ENCODE peak calls at places on chromosome 1, in ten cellular contexts. G, U, J, W, E, V, P, Z, M and I are unnamed samples. For H3K27me3, the result is how much of the 10 kb centered on the place peaks cover.

GRCh38 chr1:54356680-54357147 is 49.5 kb downstream of the SSBP3 start:
- DNase-seq in G (no peak), M (no peak), E (no peak), J (no peak), W (no peak), P (no peak), U (no peak), V (no peak), Z (no peak), I (no peak)

GRCh38 chr1:192167941-192168685 is 9.9 kb downstream of the RGS18 start:
- DNase-seq in P (no peak), E (peak), M (no peak), G (no peak), J (no peak), W (no peak), V (peak), Z (no peak), U (no peak), I (no peak)

GRCh38 chr1:245987222-245987545 is 519.9 kb downstream of the SMYD3 start:
- DNase-seq in E (no peak), M (no peak), W (no peak), V (no peak), P (no peak), J (no peak), Z (no peak), U (no peak), G (no peak), I (no peak)

GRCh38 chr1:248471154-248471553 is 2.0 kb upstream of the OR2T3 start:
- DNase-seq in Z (no peak), M (no peak), U (no peak), V (no peak), E (no peak), J (no peak), W (no peak), P (no peak), G (no peak), I (no peak)

GRCh38 chr1:226880372-226881287 is 10.2 kb downstream of the PSEN2 start:
- DNase-seq in M (no peak), W (no peak), E (no peak), V (no peak), U (no peak), J (no peak), Z (no peak), G (no peak), P (no peak), I (no peak)

GRCh38 chr1:213820362-213821149 is 167.2 kb upstream of the PROX1 start:
- DNase-seq in P (no peak), J (no peak), U (no peak), G (no peak), Z (peak), V (no peak), M (peak), E (no peak), W (no peak), I (no peak)

GRCh38 chr1:171966426-171967220 is 125.3 kb downstream of the DNM3 start:
- DNase-seq in P (no peak), E (no peak), G (no peak), U (no peak), W (no peak), J (no peak), M (no peak), Z (no peak), V (no peak), I (no peak)

GRCh38 chr1:78553859-78554258 is 63.1 kb downstream of the PTGFR start:
- DNase-seq in P (peak), W (no peak), V (peak), U (no peak), Z (no peak), G (no peak), M (no peak), J (no peak), E (no peak), I (no peak)

GRCh38 chr1:32791881-32792280 is 25.3 kb downstream of the YARS1 start:
- DNase-seq in G (no peak), W (no peak), J (no peak), U (no peak), M (no peak), V (peak), E (peak), P (no peak), Z (no peak), I (no peak)

GRCh38 chr1:1677718-1678580 is 14.6 kb downstream of the SLC35E2B start:
- DNase-seq in W (peak), J (peak), U (no peak), G (no peak), V (no peak), Z (peak), P (no peak), E (no peak), M (peak), I (no peak)

GRCh38 chr1:106049595-106049994 is 1006.9 kb upstream of the PRMT6 start:
- DNase-seq in Z (no peak), P (no peak), G (no peak), M (no peak), J (no peak), U (no peak), W (no peak), E (no peak), V (no peak), I (no peak)

GRCh38 chr1:36516372-36517018 is 33.8 kb upstream of the CSF3R start:
- DNase-seq in M (peak), P (peak), Z (no peak), E (peak), G (no peak), U (no peak), J (peak), W (peak), V (peak), I (no peak)

GRCh38 chr1:22420456-22421053 is 31.1 kb upstream of the ZBTB40 start:
- DNase-seq in Z (peak), V (peak), G (no peak), J (peak), W (peak), M (peak), U (no peak), P (peak), E (peak), I (peak)

GRCh38 chr1:161168906-161169305 is 2.7 kb downstream of the PPOX start:
- DNase-seq in G (no peak), W (no peak), U (no peak), J (peak), Z (no peak), P (no peak), E (no peak), M (no peak), V (no peak), I (no peak)

GRCh38 chr1:53288247-53289049 is 39.4 kb downstream of the LRP8 start:
- DNase-seq in E (no peak), G (no peak), M (no peak), W (no peak), U (no peak), J (no peak), Z (no peak), P (no peak), V (no peak), I (no peak)

GRCh38 chr1:51070640-51071039 is 31.4 kb upstream of the C1orf185 start:
- DNase-seq in U (no peak), E (peak), V (no peak), M (no peak), W (no peak), P (no peak), J (no peak), Z (no peak), G (peak), I (peak)

GRCh38 chr1:207805841-207806421 is 54.1 kb downstream of the CD46 start:
- DNase-seq in M (peak), E (peak), G (peak), U (peak), J (peak), Z (peak), P (peak), W (peak), V (peak), I (peak)

GRCh38 chr1:11175461-11175860 is 13.7 kb upstream of the ANGPTL7 start:
- DNase-seq in Z (no peak), G (no peak), V (no peak), U (no peak), P (no peak), E (no peak), M (no peak), W (no peak), J (no peak), I (no peak)

GRCh38 chr1:226938903-226939438 is 1.1 kb upstream of the COQ8A start:
- DNase-seq in Z (no peak), J (no peak), U (no peak), P (no peak), V (peak), G (peak), E (peak), W (no peak), M (no peak), I (no peak)

GRCh38 chr1:155160128-155160527 is 13.0 kb downstream of the KRTCAP2 start:
- DNase-seq in E (no peak), V (no peak), U (no peak), W (no peak), Z (no peak), M (no peak), J (no peak), P (no peak), G (no peak), I (no peak)

GRCh38 chr1:107486365-107486764 is 345.5 kb downstream of the NTNG1 start:
- DNase-seq in G (no peak), V (no peak), U (no peak), J (no peak), M (no peak), P (peak), W (no peak), E (no peak), Z (no peak), I (no peak)

GRCh38 chr1:111476761-111477309 is 3.1 kb downstream of the C1orf162 start:
- DNase-seq in V (no peak), M (no peak), Z (no peak), J (no peak), U (peak), E (no peak), W (peak), P (no peak), G (no peak), I (no peak)

DNA sequence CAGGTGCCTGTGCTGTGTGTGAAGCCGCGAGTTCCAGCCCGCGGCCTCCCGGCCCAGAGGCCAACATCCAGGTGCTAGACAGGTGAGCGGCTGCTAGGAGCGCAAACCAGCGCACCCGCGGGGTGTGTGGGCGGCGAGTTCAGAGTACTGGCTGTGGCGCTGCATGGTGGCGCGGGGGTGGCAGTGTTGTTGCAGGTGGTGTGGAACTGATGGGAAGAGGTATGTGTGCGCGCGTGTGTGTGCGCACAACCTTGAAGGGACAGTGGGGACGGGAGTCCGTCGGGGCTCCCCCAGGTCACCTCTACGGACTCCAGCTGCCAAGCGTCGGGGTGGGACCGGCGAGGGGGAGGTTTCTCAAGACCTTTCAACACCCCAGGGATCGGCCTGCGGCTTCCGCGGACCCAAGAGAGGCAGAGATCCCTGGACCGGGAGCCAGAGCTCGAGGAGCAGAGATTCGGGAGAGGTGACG is 433 bp upstream of the DMBX1 start:
- DNase-seq in U (no peak), E (no peak), J (no peak), W (no peak), V (no peak), G (no peak), Z (no peak), P (no peak), M (no peak), I (no peak)
- H3K27me3 ChIP-seq in U (half or more), E (half or more), J (under half), W (under half), V (half or more), G (half or more), Z (half or more), P (half or more), M (half or more), I (half or more)

GRCh38 chr1:67844988-67845387 is 11.7 kb upstream of the GNG12 start:
- DNase-seq in M (no peak), V (no peak), U (no peak), Z (no peak), P (no peak), E (no peak), J (no peak), W (no peak), G (no peak), I (no peak)

GRCh38 chr1:67847466-67847865 is 14.2 kb upstream of the GNG12 start:
- DNase-seq in G (no peak), W (no peak), P (no peak), E (peak), U (no peak), V (peak), M (no peak), Z (no peak), J (no peak), I (no peak)

GRCh38 chr1:67843746-67844145 is 10.5 kb upstream of the GNG12 start:
- DNase-seq in E (no peak), U (no peak), M (no peak), W (no peak), P (no peak), Z (no peak), G (no peak), J (no peak), V (no peak), I (no peak)

GRCh38 chr1:67843335-67843734 is 10.1 kb upstream of the GNG12 start:
- DNase-seq in U (no peak), M (no peak), E (peak), P (no peak), G (no peak), J (no peak), V (no peak), Z (no peak), W (no peak), I (no peak)

DNA sequence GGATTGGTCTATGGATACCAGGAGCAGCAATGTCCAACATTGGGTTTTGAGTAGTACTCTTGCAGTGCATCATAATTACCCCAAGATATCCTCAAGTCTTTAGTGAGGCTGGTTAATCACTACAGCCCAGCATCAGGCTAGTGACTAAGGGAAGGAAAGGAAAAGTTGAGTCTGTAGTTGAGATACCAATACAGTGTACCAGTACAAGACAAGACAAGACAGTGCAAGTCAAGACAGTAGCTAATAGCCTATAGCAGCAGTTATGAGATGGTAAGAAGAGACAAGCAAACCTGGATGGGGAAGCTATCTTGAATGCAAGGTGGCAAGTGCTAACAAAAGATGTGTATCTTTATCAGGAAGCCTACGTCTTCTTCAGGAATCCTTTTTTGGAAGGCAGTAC is 13.3 kb upstream of the GNG12 start:
- DNase-seq in Z (no peak), M (no peak), U (no peak), J (no peak), E (no peak), V (no peak), W (no peak), P (no peak), G (no peak), I (no peak)
- H3K4me3 ChIP-seq in Z (no peak), M (no peak), U (no peak), J (no peak), E (no peak), V (no peak), W (no peak), P (no peak), G (no peak), I (no peak)

GRCh38 chr1:153259387-153259786 is at the start of gene LORICRIN:
- DNase-seq in J (no peak), V (no peak), W (no peak), E (no peak), U (peak), Z (no peak), P (no peak), M (no peak), G (no peak), I (no peak)
- H3K27me3 ChIP-seq in J (under half), V (half or more), W (under half), E (under half), U (under half), Z (under half), P (half or more), M (under half), G (under half), I (under half)

DNA sequence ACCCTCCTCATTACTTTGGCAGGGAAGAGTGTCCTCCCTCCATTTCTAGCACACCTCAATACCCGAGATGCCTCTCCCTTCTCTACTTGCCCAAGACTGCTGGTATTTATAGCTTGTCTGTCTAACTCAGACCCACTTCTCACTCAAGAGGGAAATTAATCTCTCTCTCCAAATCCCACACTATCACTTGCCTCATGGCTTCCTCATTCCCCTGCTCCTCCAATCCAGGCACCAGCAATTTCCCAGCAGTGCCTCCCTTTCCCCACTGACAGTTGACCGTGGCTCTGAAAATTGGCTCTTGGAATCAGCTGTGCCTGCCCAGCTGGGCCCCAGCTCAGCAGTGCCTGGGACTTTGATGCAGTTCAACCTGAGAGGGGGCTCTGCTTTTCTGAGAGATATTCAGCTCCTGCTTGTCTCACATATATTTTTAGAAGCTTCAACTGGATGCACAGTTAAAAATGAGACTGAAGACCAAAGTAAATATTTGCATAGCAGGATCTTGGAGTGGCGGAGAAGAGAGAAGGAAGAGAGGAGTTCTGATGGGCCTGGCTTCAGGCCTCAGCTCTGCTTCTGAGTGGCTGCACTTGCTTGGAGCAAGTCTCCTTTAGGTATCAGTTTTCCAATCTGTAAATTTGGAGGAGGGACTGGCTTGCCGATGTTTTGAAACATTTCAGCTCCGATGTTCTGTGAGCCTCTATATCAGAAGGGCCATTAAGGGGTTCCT is 81.1 kb upstream of the SPATA6 start:
- DNase-seq in M (no peak), U (no peak), P (no peak), Z (no peak), V (no peak), E (no peak), W (no peak), G (no peak), J (no peak), I (no peak)
- H3K4me3 ChIP-seq in M (no peak), U (no peak), P (no peak), Z (no peak), V (no peak), E (no peak), W (no peak), G (no peak), J (no peak), I (no peak)

DNA sequence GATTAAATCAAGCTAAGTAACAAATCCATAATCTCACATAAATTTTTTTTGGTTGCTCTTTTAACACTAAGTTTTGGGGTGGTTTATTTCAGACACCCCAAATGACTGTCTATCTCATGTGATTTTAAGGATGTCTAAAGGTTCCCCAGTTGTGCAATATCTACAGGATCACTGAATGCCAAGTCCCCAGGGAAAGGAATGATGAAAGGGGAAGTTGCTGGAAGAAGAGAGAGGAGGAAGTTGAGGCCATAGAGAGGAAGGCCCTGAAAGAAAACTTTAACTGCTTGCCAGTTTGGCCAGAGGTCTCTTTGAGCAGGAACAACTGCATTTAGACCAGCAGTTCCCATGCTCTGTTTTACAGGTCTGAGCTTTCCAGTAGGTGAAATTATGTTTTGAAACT is 27.5 kb upstream of the SLC19A2 start:
- DNase-seq in G (no peak), Z (no peak), M (no peak), E (no peak), U (no peak), W (no peak), P (no peak), J (no peak), V (peak), I (no peak)
- H3K27me3 ChIP-seq in G (under half), Z (under half), M (under half), E (under half), U (under half), W (under half), P (under half), J (under half), V (under half), I (under half)

GRCh38 chr1:3352952-3353331 is 101.5 kb upstream of the ARHGEF16 start:
- DNase-seq in M (peak), W (no peak), V (peak), G (no peak), P (no peak), Z (peak), U (peak), E (peak), J (peak), I (no peak)

GRCh38 chr1:3349968-3350299 is 104.5 kb upstream of the ARHGEF16 start:
- DNase-seq in M (no peak), P (no peak), J (no peak), G (no peak), W (no peak), U (no peak), Z (no peak), V (no peak), E (no peak), I (no peak)

GRCh38 chr1:3352084-3352951 is 102.1 kb upstream of the ARHGEF16 start:
- DNase-seq in U (peak), Z (no peak), W (no peak), J (peak), V (peak), E (peak), G (peak), M (no peak), P (peak), I (no peak)

GRCh38 chr1:3350441-3351261 is 103.8 kb upstream of the ARHGEF16 start:
- DNase-seq in Z (peak), G (no peak), P (no peak), E (no peak), U (no peak), W (no peak), V (no peak), M (peak), J (peak), I (no peak)

DNA sequence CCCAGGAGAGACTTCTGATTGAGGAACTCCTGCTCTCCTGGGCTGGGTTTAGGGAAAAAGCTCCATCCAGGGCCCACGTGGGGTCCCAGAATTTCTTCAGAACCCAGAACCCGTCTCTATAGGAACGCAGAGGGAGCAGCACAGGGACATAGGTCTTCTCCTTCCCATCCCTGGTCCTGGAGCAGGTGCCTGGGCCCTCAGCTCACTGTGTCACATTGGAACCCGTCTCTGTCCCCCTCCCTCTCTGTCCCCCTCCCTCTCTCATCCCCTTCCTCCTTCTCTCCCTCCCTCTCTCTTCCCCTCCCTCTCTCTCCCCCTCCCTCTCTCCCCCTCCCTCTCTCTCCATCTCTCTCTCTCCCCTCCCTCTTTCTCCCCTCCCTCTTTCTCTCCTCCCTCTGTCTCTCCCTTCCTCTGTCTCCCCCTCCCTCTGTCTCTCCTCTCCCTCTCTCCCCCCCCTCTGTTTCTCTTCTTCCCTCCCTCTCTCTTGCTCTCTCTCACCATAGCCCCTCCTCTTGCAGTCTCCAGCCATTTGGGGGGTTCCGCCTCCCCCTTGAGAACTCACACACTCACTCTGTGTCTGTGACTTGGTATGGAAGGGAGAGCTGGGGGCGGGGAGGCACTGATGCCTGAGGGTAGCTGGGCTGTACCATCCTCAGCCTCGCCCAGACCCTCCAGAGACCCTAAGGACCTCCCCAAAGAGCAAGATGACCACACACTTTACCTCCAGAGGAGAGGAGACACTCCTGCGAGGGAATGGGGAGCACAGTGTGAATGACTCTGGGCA is 103.0 kb upstream of the ARHGEF16 start:
- DNase-seq in W (no peak), J (no peak), V (no peak), G (no peak), Z (no peak), U (no peak), E (no peak), P (no peak), M (no peak), I (no peak)
- H3K4me3 ChIP-seq in W (no peak), J (no peak), V (no peak), G (no peak), Z (no peak), U (peak), E (no peak), P (no peak), M (no peak), I (no peak)